ENCODE peak calls at places on chromosomes 5 and 9, in seven cellular contexts. J is BJ, I is ovary, Z is IMR-90, D is fibroblast of villous mesenchyme, B is lower leg skin, S is thoracic aorta. H is an unnamed sample.
A peak's percentile ranks its signal among the peaks of the same experiment; 100 is the strongest.

GRCh38 chr9:80796662-80797426 is 892.5 kb downstream of the TLE1 start:
- DNase-seq in J (no peak), I (peak; percentile 17), Z (no peak), D (peak; percentile 7), B (no peak), S (no peak), H (no peak)

GRCh38 chr9:36961568-36962360 is 72.3 kb downstream of the PAX5 start:
- DNase-seq in J (no peak), I (no peak), Z (no peak), D (peak; percentile 10), B (no peak), S (no peak), H (no peak)

GRCh38 chr5:10469253-10470030 is 27.8 kb downstream of the ROPN1L start:
- DNase-seq in J (peak; percentile 75), I (no peak), Z (peak; percentile 43), D (no peak), B (no peak), S (no peak), H (peak; percentile 93)

GRCh38 chr9:104863180-104863883 is 64.6 kb downstream of the ABCA1 start:
- DNase-seq in J (peak; percentile 46), I (peak; percentile 52), Z (peak; percentile 93), D (peak; percentile 87), B (no peak), S (no peak), H (peak; percentile 83)

GRCh38 chr9:129319938-129320481 is 141.9 kb upstream of the IER5L start:
- DNase-seq in J (no peak), I (peak; percentile 47), Z (no peak), D (no peak), B (no peak), S (no peak), H (no peak)

GRCh38 chr5:74028406-74028805 is 402.4 kb downstream of the ARHGEF28 start:
- DNase-seq in J (no peak), I (no peak), Z (peak; percentile 18), D (no peak), B (no peak), S (no peak), H (peak; percentile 49)

GRCh38 chr9:134050726-134051125 is 17.1 kb downstream of the BRD3 start:
- DNase-seq in J (no peak), I (no peak), Z (no peak), D (no peak), B (no peak), S (no peak), H (no peak)

GRCh38 chr5:34571380-34572041 is 84.6 kb upstream of the RAI14 start:
- DNase-seq in J (no peak), I (no peak), Z (peak; percentile 87), D (peak; percentile 70), B (no peak), S (no peak), H (peak; percentile 83)

GRCh38 chr5:37657046-37657445 is 182.8 kb downstream of the GDNF start:
- DNase-seq in J (no peak), I (no peak), Z (no peak), D (no peak), B (no peak), S (no peak), H (no peak)

GRCh38 chr5:53076014-53076413 is 33.5 kb downstream of the MOCS2 start:
- DNase-seq in J (no peak), I (no peak), Z (no peak), D (no peak), B (no peak), S (no peak), H (no peak)

GRCh38 chr5:17258429-17258828 is 41.0 kb downstream of the BASP1 start:
- DNase-seq in J (no peak), I (no peak), Z (peak; percentile 68), D (no peak), B (no peak), S (no peak), H (peak; percentile 49)

GRCh38 chr9:134619456-134619982 is 22.1 kb upstream of the COL5A1 start:
- DNase-seq in J (no peak), I (no peak), Z (no peak), D (peak; percentile 44), B (no peak), S (no peak), H (no peak)

GRCh38 chr9:97875111-97875510 is 22.1 kb downstream of the FOXE1 start:
- DNase-seq in J (no peak), I (no peak), Z (no peak), D (no peak), B (no peak), S (no peak), H (no peak)

GRCh38 chr5:1594336-1595106 is 70.8 kb upstream of the LPCAT1 start:
- DNase-seq in J (no peak), I (peak; percentile 80), Z (no peak), D (peak; percentile 37), B (peak; percentile 26), S (peak; percentile 3), H (no peak)

GRCh38 chr5:171252674-171253073 is 56.4 kb upstream of the TLX3 start:
- DNase-seq in J (no peak), I (no peak), Z (no peak), D (no peak), B (no peak), S (no peak), H (no peak)

GRCh38 chr5:132362086-132362485 is 7.4 kb upstream of the SLC22A5 start:
- DNase-seq in J (no peak), I (no peak), Z (no peak), D (no peak), B (no peak), S (no peak), H (no peak)

GRCh38 chr9:70044450-70045307 is 1.0 kb downstream of the MAMDC2 start:
- DNase-seq in J (no peak), I (peak; percentile 55), Z (peak; percentile 63), D (peak; percentile 52), B (no peak), S (no peak), H (peak; percentile 66)

GRCh38 chr5:122354293-122354692 is 42.3 kb downstream of the SNCAIP start:
- DNase-seq in J (no peak), I (no peak), Z (no peak), D (no peak), B (no peak), S (no peak), H (no peak)

GRCh38 chr5:132456553-132457361 is 33.8 kb downstream of the IRF1 start:
- DNase-seq in J (no peak), I (no peak), Z (no peak), D (peak; percentile 59), B (peak; percentile 71), S (no peak), H (no peak)

GRCh38 chr9:81389569-81389993 is 299.8 kb downstream of the TLE1 start:
- DNase-seq in J (peak; percentile 98), I (peak; percentile 23), Z (peak; percentile 99), D (peak; percentile 88), B (peak; percentile 52), S (peak; percentile 8), H (peak; percentile 97)

GRCh38 chr5:33369470-33370134 is 71.2 kb upstream of the TARS1 start:
- DNase-seq in J (no peak), I (no peak), Z (peak; percentile 52), D (no peak), B (no peak), S (no peak), H (peak; percentile 64)

GRCh38 chr5:132069994-132070393 is 3.6 kb upstream of the CSF2 start:
- DNase-seq in J (no peak), I (no peak), Z (no peak), D (no peak), B (no peak), S (no peak), H (no peak)

GRCh38 chr5:174690256-174690655 is 34.1 kb upstream of the MSX2 start:
- DNase-seq in J (no peak), I (no peak), Z (peak; percentile 18), D (peak; percentile 36), B (no peak), S (no peak), H (no peak)

GRCh38 chr9:91117959-91118651 is 243.6 kb downstream of the AUH start:
- DNase-seq in J (peak; percentile 72), I (peak; percentile 87), Z (peak; percentile 82), D (peak; percentile 85), B (peak; percentile 65), S (peak; percentile 57), H (peak; percentile 74)
- TF ChIP-seq CTCF in J (no peak), I (no peak), Z (no peak), D (no peak), B (no peak), S (no peak), H (no peak)

GRCh38 chr5:139104577-139105271 is 93.4 kb downstream of the SIL1 start:
- DNase-seq in J (peak; percentile 41), I (peak; percentile 83), Z (peak; percentile 90), D (peak; percentile 85), B (peak; percentile 58), S (peak; percentile 72), H (peak; percentile 91)
- H3K4me3 ChIP-seq in J (no peak overlapping the region), I (no peak overlapping the region), Z (no peak overlapping the region), D (no peak overlapping the region), B (no peak overlapping the region), S (peak overlapping the region; percentile 44), H (no peak overlapping the region)

GRCh38 chr5:54897001-54897400 is 88.4 kb downstream of the ESM1 start:
- DNase-seq in J (no peak), I (no peak), Z (no peak), D (no peak), B (no peak), S (no peak), H (no peak)

GRCh38 chr5:54900906-54901725 is 84.3 kb downstream of the ESM1 start:
- DNase-seq in J (peak; percentile 52), I (peak; percentile 35), Z (peak; percentile 93), D (peak; percentile 93), B (peak; percentile 75), S (no peak), H (peak; percentile 27)

GRCh38 chr5:54894957-54895815 is 90.2 kb downstream of the ESM1 start:
- DNase-seq in J (no peak), I (no peak), Z (peak; percentile 10), D (no peak), B (no peak), S (no peak), H (no peak)

GRCh38 chr5:54895816-54896341 is 89.5 kb downstream of the ESM1 start:
- DNase-seq in J (no peak), I (no peak), Z (peak; percentile 68), D (peak; percentile 61), B (peak; percentile 37), S (no peak), H (peak; percentile 59)
- TF ChIP-seq CTCF in J (peak; percentile 72), I (peak; percentile 43), Z (peak; percentile 72), D (peak; percentile 58), B (no peak), S (no peak), H (peak; percentile 67)

GRCh38 chr5:39633057-39633456 is 208.3 kb upstream of the DAB2 start:
- DNase-seq in J (no peak), I (no peak), Z (no peak), D (no peak), B (no peak), S (no peak), H (no peak)

GRCh38 chr5:39640552-39640951 is 215.8 kb upstream of the DAB2 start:
- DNase-seq in J (no peak), I (no peak), Z (no peak), D (no peak), B (no peak), S (no peak), H (no peak)

GRCh38 chr5:39639618-39640078 is 214.9 kb upstream of the DAB2 start:
- DNase-seq in J (no peak), I (no peak), Z (peak; percentile 19), D (no peak), B (no peak), S (no peak), H (peak; percentile 24)

DNA sequence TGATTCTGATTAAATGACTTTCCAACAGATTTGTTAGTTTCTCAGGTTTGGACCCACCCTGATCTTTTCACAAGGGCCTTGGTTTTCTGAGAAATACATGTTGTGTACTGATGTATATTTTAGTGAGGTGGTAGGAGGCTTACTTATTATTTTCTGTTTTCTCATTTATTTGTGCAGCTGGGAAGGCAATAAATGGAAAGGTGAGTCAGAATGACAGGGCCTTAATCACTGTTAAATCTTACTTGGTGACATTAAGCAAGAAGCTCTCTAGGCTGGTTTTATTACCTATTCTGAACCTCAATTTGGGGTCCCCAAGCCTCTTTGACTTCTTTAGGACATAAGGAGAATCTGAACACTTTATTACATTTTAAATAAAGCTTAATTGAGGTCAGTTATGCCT is 214.0 kb upstream of the DAB2 start:
- DNase-seq in J (no peak), I (no peak), Z (no peak), D (no peak), B (no peak), S (no peak), H (no peak)
- H3K4me3 ChIP-seq in J (no peak overlapping the region), I (no peak overlapping the region), Z (no peak overlapping the region), D (no peak overlapping the region), B (no peak overlapping the region), S (no peak overlapping the region), H (no peak overlapping the region)